ENCODE peak calls at places on chromosomes 6 and 20, in ten cellular contexts. W, V, U, B, M, H, X, G, D and A are unnamed samples.

GRCh38 chr6:157559201-157559756 is 178.3 kb downstream of the ZDHHC14 start:
- DNase-seq in B (no peak), W (no peak), H (no peak), V (no peak), U (no peak), D (no peak), X (peak), M (no peak), G (no peak), A (no peak)

GRCh38 chr6:22732186-22732970 is 163.0 kb downstream of the HDGFL1 start:
- DNase-seq in H (no peak), G (no peak), M (no peak), V (no peak), B (no peak), U (no peak), W (no peak), X (no peak), D (no peak), A (no peak)

GRCh38 chr20:32140603-32141002 is 31.1 kb downstream of the TM9SF4 start:
- DNase-seq in U (no peak), W (no peak), X (peak), H (no peak), G (no peak), M (no peak), D (no peak), V (no peak), B (no peak), A (no peak)

GRCh38 chr6:43737272-43738081 is 32.5 kb upstream of the VEGFA start:
- DNase-seq in M (no peak), U (peak), B (no peak), W (peak), V (peak), D (peak), X (no peak), G (no peak), H (no peak), A (no peak)

GRCh38 chr6:47256361-47256760 is 53.3 kb downstream of the TNFRSF21 start:
- DNase-seq in M (no peak), D (no peak), B (no peak), G (no peak), U (no peak), W (no peak), V (no peak), X (no peak), H (no peak), A (no peak)

GRCh38 chr20:35568645-35569044 is 26.8 kb downstream of the ERGIC3 start:
- DNase-seq in V (peak), H (no peak), G (peak), B (no peak), U (peak), D (no peak), M (no peak), W (peak), X (no peak), A (no peak)

GRCh38 chr6:74717591-74717990 is 488.3 kb downstream of the COL12A1 start:
- DNase-seq in U (no peak), V (no peak), G (no peak), W (no peak), B (no peak), D (no peak), H (no peak), M (no peak), X (no peak), A (no peak)

GRCh38 chr20:38685853-38686473 is 38.3 kb upstream of the SLC32A1 start:
- DNase-seq in U (peak), V (no peak), M (no peak), X (peak), W (peak), B (no peak), G (peak), D (peak), H (peak), A (peak)

GRCh38 chr20:36085686-36086267 is 68.8 kb upstream of the EPB41L1 start:
- DNase-seq in H (no peak), X (no peak), B (no peak), G (no peak), M (no peak), W (peak), U (peak), D (no peak), V (no peak), A (peak)

GRCh38 chr20:474581-474980 is 12.2 kb upstream of the TBC1D20 start:
- DNase-seq in H (no peak), U (no peak), B (no peak), D (no peak), W (no peak), G (no peak), X (no peak), M (no peak), V (no peak), A (no peak)

GRCh38 chr20:33490023-33490933 is at the start of gene CBFA2T2:
- DNase-seq in W (no peak), X (peak), B (no peak), U (peak), D (peak), H (peak), V (no peak), M (no peak), G (no peak), A (no peak)

GRCh38 chr20:63652192-63652980 is 838 bp downstream of the STMN3 start:
- DNase-seq in H (no peak), V (peak), W (peak), G (no peak), X (no peak), U (no peak), B (no peak), M (no peak), D (peak), A (no peak)

GRCh38 chr6:132357120-132357519 is 44.2 kb downstream of the MOXD1 start:
- DNase-seq in W (no peak), M (no peak), G (no peak), B (no peak), D (no peak), U (peak), V (no peak), H (no peak), X (no peak), A (no peak)

GRCh38 chr20:32509639-32510066 is 75.5 kb downstream of the NOL4L start:
- DNase-seq in X (no peak), G (no peak), W (no peak), U (peak), M (peak), V (no peak), D (no peak), B (no peak), H (peak), A (no peak)

GRCh38 chr20:32543570-32544259 is 41.4 kb downstream of the NOL4L start:
- DNase-seq in B (no peak), W (no peak), U (no peak), V (no peak), M (peak), G (no peak), X (no peak), D (no peak), H (no peak), A (no peak)

GRCh38 chr20:25139061-25139705 is 56.3 kb upstream of the ENTPD6 start:
- DNase-seq in X (no peak), B (no peak), M (no peak), W (no peak), U (no peak), H (no peak), V (peak), D (no peak), G (no peak), A (no peak)

GRCh38 chr6:35469711-35470662 is 1.8 kb downstream of the RPL10A start:
- DNase-seq in B (no peak), X (no peak), H (no peak), D (no peak), V (peak), M (peak), U (no peak), W (no peak), G (peak), A (no peak)

GRCh38 chr20:34732523-34732922 is 28.4 kb downstream of the TP53INP2 start:
- DNase-seq in W (no peak), G (no peak), D (no peak), X (no peak), B (no peak), H (no peak), M (no peak), V (no peak), U (no peak), A (no peak)

GRCh38 chr6:118565317-118565960 is 17.3 kb downstream of the PLN start:
- DNase-seq in V (no peak), B (no peak), G (no peak), W (peak), U (peak), M (no peak), D (no peak), X (no peak), H (no peak), A (no peak)